ENCODE peak calls at places on chromosomes 12 and 14, in nine cellular contexts. H is neuronal stem cell, X is astrocyte, Z is keratinocyte, P is endothelial cell of umbilical vein, C is IMR-90, T is GM12878, L is colonic mucosa, U is Karpas-422. G is an unnamed sample. For H3K27me3, the result is how much of the 10 kb centered on the place peaks cover.

GRCh38 chr12:22709292-22709691 is 84.3 kb downstream of the ETNK1 start:
- DNase-seq in P (peak), Z (no peak), X (no peak), T (peak), U (peak), L (no peak), H (peak), C (no peak), G (no peak)

GRCh38 chr12:57837779-57838562 is 8.6 kb downstream of the CTDSP2 start:
- DNase-seq in L (no peak), C (peak), T (no peak), X (peak), Z (no peak), U (no peak), P (peak), H (no peak), G (peak)

GRCh38 chr12:93419388-93420034 is 22.2 kb downstream of the UBE2N start:
- DNase-seq in T (no peak), Z (no peak), L (no peak), X (peak), C (peak), P (peak), H (no peak), U (peak), G (no peak)

GRCh38 chr12:125944446-125944845 is 879.2 kb downstream of the AACS start:
- DNase-seq in C (no peak), X (no peak), L (no peak), P (no peak), Z (no peak), T (no peak), U (no peak), H (no peak), G (no peak)

GRCh38 chr12:52618216-52618615 is at the start of gene KRT73:
- DNase-seq in C (no peak), T (no peak), X (no peak), U (no peak), P (no peak), L (peak), H (no peak), Z (no peak), G (no peak)

GRCh38 chr14:65222434-65222833 is 120.1 kb upstream of the MAX start:
- DNase-seq in Z (no peak), L (peak), C (peak), P (peak), X (peak), U (peak), H (no peak), T (no peak), G (peak)

GRCh38 chr14:104885031-104885972 is 20.2 kb downstream of the CEP170B start:
- DNase-seq in P (no peak), U (no peak), T (no peak), L (no peak), X (no peak), H (no peak), Z (no peak), C (no peak), G (peak)

GRCh38 chr12:132324841-132325732 is 4.3 kb downstream of the GALNT9 start:
- DNase-seq in T (no peak), L (no peak), C (peak), P (no peak), H (no peak), X (no peak), U (no peak), Z (no peak), G (no peak)

GRCh38 chr12:120498870-120499515 is 3.1 kb downstream of the DYNLL1 start:
- DNase-seq in L (no peak), X (no peak), P (no peak), T (no peak), Z (no peak), C (no peak), H (no peak), U (no peak), G (no peak)

GRCh38 chr12:24778486-24779304 is 170.2 kb downstream of the BCAT1 start:
- DNase-seq in H (peak), Z (no peak), X (peak), T (peak), C (peak), U (peak), P (peak), L (no peak), G (no peak)

GRCh38 chr12:115983226-115983798 is 294.2 kb downstream of the MED13L start:
- DNase-seq in U (peak), C (no peak), H (no peak), Z (no peak), P (peak), T (no peak), L (no peak), X (no peak), G (peak)

GRCh38 chr14:61940669-61941420 is 178.6 kb downstream of the SNAPC1 start:
- DNase-seq in Z (no peak), P (no peak), L (no peak), H (no peak), T (no peak), U (no peak), X (peak), C (no peak), G (no peak)

GRCh38 chr14:101854366-101854765 is 92.9 kb downstream of the PPP2R5C start:
- DNase-seq in T (no peak), L (no peak), Z (no peak), P (no peak), H (no peak), U (no peak), C (peak), X (no peak), G (no peak)

GRCh38 chr12:47207005-47207717 is 127.4 kb upstream of the AMIGO2 start:
- DNase-seq in X (no peak), L (peak), C (no peak), U (peak), P (peak), T (peak), Z (no peak), H (no peak), G (no peak)

GRCh38 chr12:112985655-112986290 is 7.5 kb downstream of the OAS2 start:
- DNase-seq in H (no peak), P (no peak), U (no peak), T (no peak), C (no peak), X (no peak), Z (no peak), L (no peak), G (no peak)

GRCh38 chr12:6535960-6536847 is 1.9 kb downstream of the GAPDH start:
- DNase-seq in T (no peak), L (no peak), P (no peak), X (no peak), C (no peak), H (no peak), U (peak), Z (no peak), G (no peak)

GRCh38 chr14:21069388-21070082 is 569 bp upstream of the ARHGEF40 start:
- DNase-seq in H (peak), T (no peak), L (no peak), C (peak), P (no peak), U (no peak), X (peak), Z (no peak), G (peak)

GRCh38 chr14:21070610-21071224 is 613 bp downstream of the ARHGEF40 start:
- DNase-seq in P (peak), U (no peak), T (no peak), Z (no peak), X (peak), H (peak), C (peak), L (peak), G (peak)

GRCh38 chr14:21066882-21067502 is 3.1 kb upstream of the ARHGEF40 start:
- DNase-seq in C (no peak), Z (no peak), H (no peak), U (peak), X (no peak), P (no peak), T (no peak), L (no peak), G (no peak)

GRCh38 chr14:21070083-21070609 is at the start of gene ARHGEF40:
- DNase-seq in Z (no peak), T (no peak), L (peak), H (no peak), X (peak), U (peak), P (peak), C (peak), G (peak)

DNA sequence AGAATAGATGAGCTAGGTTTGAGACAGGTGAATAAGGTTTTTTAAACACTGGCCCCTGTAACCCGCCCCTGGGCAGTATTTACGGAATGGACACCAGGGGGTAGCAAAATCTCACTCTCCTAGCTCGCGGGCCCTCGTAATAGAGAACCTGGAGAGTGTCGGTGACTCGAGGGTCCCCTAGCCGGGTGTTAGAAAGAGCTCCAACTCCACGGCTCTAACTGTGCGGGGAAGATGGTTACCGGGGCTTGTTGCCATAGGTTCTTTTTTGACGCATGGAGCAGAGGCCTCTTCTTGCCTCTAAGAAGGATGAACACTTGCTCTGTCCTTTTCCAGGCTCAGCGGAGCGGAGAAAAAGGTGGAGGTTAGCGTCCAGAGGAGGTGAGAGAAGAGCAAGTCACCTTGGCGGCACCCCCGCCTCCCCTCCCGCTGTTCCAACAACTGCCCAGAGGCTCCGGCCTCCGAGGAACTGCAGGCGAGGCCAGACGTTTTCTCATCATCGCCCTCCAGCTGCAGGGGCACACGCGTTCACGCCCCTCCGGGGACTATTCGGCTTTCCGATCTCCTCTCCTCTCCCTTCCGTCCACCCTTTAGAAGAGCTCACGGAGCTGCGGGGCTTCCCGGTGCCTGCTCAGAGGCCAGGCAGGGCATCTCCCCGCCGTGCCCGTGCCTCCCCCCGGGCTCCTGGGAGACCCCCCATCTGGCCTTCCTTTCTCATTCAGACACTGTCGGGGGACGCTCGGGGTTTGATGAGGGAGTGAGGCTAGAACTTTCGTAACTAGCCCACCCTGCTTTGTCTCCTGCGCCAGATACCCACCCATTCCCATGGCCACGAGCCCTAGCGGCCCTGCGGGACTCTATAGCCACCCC is 1.4 kb upstream of the ARHGEF40 start:
- DNase-seq in X (peak), L (peak), H (peak), Z (no peak), P (peak), T (no peak), U (peak), C (peak), G (peak)
- H3K4me3 ChIP-seq in X (peak), L (peak), H (peak), Z (no peak), P (no peak), T (no peak), U (no peak), C (peak), G (peak)

GRCh38 chr14:95696741-95697140 is 10.5 kb downstream of the TCL1B start:
- DNase-seq in U (no peak), H (no peak), X (no peak), T (no peak), Z (no peak), P (no peak), C (no peak), L (no peak), G (no peak)
- H3K27me3 ChIP-seq in U (under half), H (under half), X (under half), T (under half), Z (under half), P (under half), C (under half), L (under half), G (under half)

DNA sequence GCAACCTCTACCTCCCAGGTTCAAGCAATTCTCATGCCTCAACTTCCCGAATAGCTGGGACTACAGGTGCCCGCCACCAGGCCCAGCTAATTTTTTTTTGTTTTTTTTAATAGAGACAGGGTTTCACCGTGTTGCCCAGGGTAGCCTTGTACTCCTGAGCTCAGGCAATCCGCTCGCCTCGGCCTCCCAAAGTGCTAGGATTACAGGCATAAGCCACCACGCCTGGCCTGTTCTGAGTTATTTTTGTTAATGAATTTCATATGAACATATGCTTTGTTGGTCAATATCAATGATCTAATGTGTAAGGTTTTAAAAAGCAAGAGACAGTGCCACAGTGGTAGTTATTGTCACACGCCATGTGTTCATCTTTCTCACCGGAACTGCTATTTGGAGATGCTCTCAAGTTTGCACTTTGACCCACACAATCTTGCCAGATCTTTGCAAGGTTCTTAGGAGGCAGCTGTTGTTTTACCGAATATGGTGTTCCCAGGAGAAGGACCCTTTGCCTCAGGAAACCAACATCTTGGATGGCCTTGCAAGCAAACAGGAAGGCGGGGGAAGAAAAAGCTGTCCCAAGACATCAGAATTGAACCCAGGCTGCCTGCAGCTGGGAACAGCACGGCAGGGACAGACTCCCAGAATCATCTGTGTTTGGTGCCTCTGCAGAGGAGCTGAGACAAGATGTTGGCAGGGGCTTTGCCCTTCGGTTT is 30.0 kb downstream of the GALNT16 start:
- DNase-seq in L (no peak), H (no peak), C (no peak), T (no peak), X (no peak), U (no peak), Z (no peak), P (no peak), G (peak)
- H3K9ac ChIP-seq in L (no peak), H (no peak), C (no peak), T (no peak), X (no peak), U (no peak), Z (no peak), P (no peak), G (no peak)

GRCh38 chr14:79281244-79282199 is 929.8 kb downstream of the DIO2 start:
- DNase-seq in T (no peak), C (no peak), Z (no peak), H (no peak), P (no peak), X (no peak), L (no peak), U (no peak), G (peak)
- H3K4me3 ChIP-seq in T (no peak), C (peak), Z (no peak), H (no peak), P (no peak), X (peak), L (no peak), U (no peak), G (peak)

G was measured in endodermal cell.